ENCODE peak calls at places on chromosomes 12 and 14, in ten cellular contexts. One of them, this sample, is unnamed.

GRCh38 chr14:25111061-25111601 is 61.2 kb upstream of the STXBP6 start:
- DNase-seq in heart right ventricle: no peak
- DNase-seq in fibroblast of pulmonary artery: peak
- DNase-seq in tibial nerve: peak
- DNase-seq in AG10803: peak
- DNase-seq in astrocyte of the spinal cord: peak
- DNase-seq in CD8-positive, alpha-beta T cell: no peak
- DNase-seq in astrocyte: peak
- DNase-seq in lower lobe of right lung: no peak
- DNase-seq in WTC11: no peak
- DNase-seq in this sample: no peak

GRCh38 chr14:105494606-105494929 is 3.5 kb downstream of the TEDC1 start:
- DNase-seq in heart right ventricle: no peak
- DNase-seq in fibroblast of pulmonary artery: no peak
- DNase-seq in tibial nerve: no peak
- DNase-seq in AG10803: no peak
- DNase-seq in astrocyte of the spinal cord: no peak
- DNase-seq in CD8-positive, alpha-beta T cell: no peak
- DNase-seq in astrocyte: no peak
- DNase-seq in lower lobe of right lung: peak
- DNase-seq in WTC11: no peak
- DNase-seq in this sample: peak

GRCh38 chr12:52086366-52086765 is 6.9 kb downstream of the SMIM41 start:
- DNase-seq in heart right ventricle: no peak
- DNase-seq in fibroblast of pulmonary artery: no peak
- DNase-seq in tibial nerve: no peak
- DNase-seq in AG10803: peak
- DNase-seq in astrocyte of the spinal cord: no peak
- DNase-seq in CD8-positive, alpha-beta T cell: no peak
- DNase-seq in astrocyte: no peak
- DNase-seq in lower lobe of right lung: no peak
- DNase-seq in WTC11: no peak
- DNase-seq in this sample: no peak

GRCh38 chr12:27387473-27387872 is 54.8 kb downstream of the BMAL2 start:
- DNase-seq in heart right ventricle: no peak
- DNase-seq in fibroblast of pulmonary artery: no peak
- DNase-seq in tibial nerve: no peak
- DNase-seq in AG10803: no peak
- DNase-seq in astrocyte of the spinal cord: no peak
- DNase-seq in CD8-positive, alpha-beta T cell: no peak
- DNase-seq in astrocyte: no peak
- DNase-seq in lower lobe of right lung: no peak
- DNase-seq in WTC11: no peak
- DNase-seq in this sample: no peak

GRCh38 chr12:43277630-43278267 is 274.3 kb downstream of the ADAMTS20 start:
- DNase-seq in heart right ventricle: no peak
- DNase-seq in fibroblast of pulmonary artery: peak
- DNase-seq in tibial nerve: no peak
- DNase-seq in AG10803: no peak
- DNase-seq in astrocyte of the spinal cord: peak
- DNase-seq in CD8-positive, alpha-beta T cell: no peak
- DNase-seq in astrocyte: peak
- DNase-seq in lower lobe of right lung: no peak
- DNase-seq in WTC11: no peak
- DNase-seq in this sample: no peak

GRCh38 chr12:87690236-87690810 is 338.9 kb downstream of the C12orf50 start:
- DNase-seq in heart right ventricle: no peak
- DNase-seq in fibroblast of pulmonary artery: no peak
- DNase-seq in tibial nerve: no peak
- DNase-seq in AG10803: no peak
- DNase-seq in astrocyte of the spinal cord: no peak
- DNase-seq in CD8-positive, alpha-beta T cell: no peak
- DNase-seq in astrocyte: peak
- DNase-seq in lower lobe of right lung: no peak
- DNase-seq in WTC11: no peak
- DNase-seq in this sample: no peak

GRCh38 chr12:19988457-19988856 is 379.9 kb upstream of the PDE3A start:
- DNase-seq in heart right ventricle: no peak
- DNase-seq in fibroblast of pulmonary artery: peak
- DNase-seq in tibial nerve: peak
- DNase-seq in AG10803: peak
- DNase-seq in astrocyte of the spinal cord: peak
- DNase-seq in CD8-positive, alpha-beta T cell: no peak
- DNase-seq in astrocyte: peak
- DNase-seq in lower lobe of right lung: no peak
- DNase-seq in WTC11: no peak
- DNase-seq in this sample: no peak

GRCh38 chr14:70642313-70643235 is 858 bp downstream of the TTC9 start:
- DNase-seq in heart right ventricle: no peak
- DNase-seq in fibroblast of pulmonary artery: no peak
- DNase-seq in tibial nerve: no peak
- DNase-seq in AG10803: no peak
- DNase-seq in astrocyte of the spinal cord: no peak
- DNase-seq in CD8-positive, alpha-beta T cell: peak
- DNase-seq in astrocyte: no peak
- DNase-seq in lower lobe of right lung: no peak
- DNase-seq in WTC11: peak
- DNase-seq in this sample: no peak

GRCh38 chr14:93693914-93694313 is 94.4 kb downstream of the PRIMA1 start:
- DNase-seq in heart right ventricle: no peak
- DNase-seq in fibroblast of pulmonary artery: no peak
- DNase-seq in tibial nerve: no peak
- DNase-seq in AG10803: no peak
- DNase-seq in astrocyte of the spinal cord: no peak
- DNase-seq in CD8-positive, alpha-beta T cell: no peak
- DNase-seq in astrocyte: no peak
- DNase-seq in lower lobe of right lung: no peak
- DNase-seq in WTC11: no peak
- DNase-seq in this sample: no peak

GRCh38 chr14:85131523-85131922 is 398.4 kb upstream of the FLRT2 start:
- DNase-seq in heart right ventricle: no peak
- DNase-seq in fibroblast of pulmonary artery: no peak
- DNase-seq in tibial nerve: no peak
- DNase-seq in AG10803: no peak
- DNase-seq in astrocyte of the spinal cord: no peak
- DNase-seq in CD8-positive, alpha-beta T cell: no peak
- DNase-seq in astrocyte: no peak
- DNase-seq in lower lobe of right lung: no peak
- DNase-seq in WTC11: peak
- DNase-seq in this sample: no peak

GRCh38 chr14:44490966-44491365 is 16.1 kb downstream of the FSCB start:
- DNase-seq in heart right ventricle: no peak
- DNase-seq in fibroblast of pulmonary artery: no peak
- DNase-seq in tibial nerve: no peak
- DNase-seq in AG10803: no peak
- DNase-seq in astrocyte of the spinal cord: no peak
- DNase-seq in CD8-positive, alpha-beta T cell: no peak
- DNase-seq in astrocyte: no peak
- DNase-seq in lower lobe of right lung: no peak
- DNase-seq in WTC11: no peak
- DNase-seq in this sample: no peak

GRCh38 chr12:102757154-102757873 is 159.7 kb downstream of the PAH start:
- DNase-seq in heart right ventricle: peak
- DNase-seq in fibroblast of pulmonary artery: no peak
- DNase-seq in tibial nerve: peak
- DNase-seq in AG10803: peak
- DNase-seq in astrocyte of the spinal cord: no peak
- DNase-seq in CD8-positive, alpha-beta T cell: no peak
- DNase-seq in astrocyte: no peak
- DNase-seq in lower lobe of right lung: no peak
- DNase-seq in WTC11: no peak
- DNase-seq in this sample: no peak

GRCh38 chr12:80187660-80188090 is 88.3 kb downstream of the OTOGL start:
- DNase-seq in heart right ventricle: peak
- DNase-seq in fibroblast of pulmonary artery: peak
- DNase-seq in tibial nerve: no peak
- DNase-seq in AG10803: peak
- DNase-seq in astrocyte of the spinal cord: peak
- DNase-seq in CD8-positive, alpha-beta T cell: no peak
- DNase-seq in astrocyte: peak
- DNase-seq in lower lobe of right lung: no peak
- DNase-seq in WTC11: no peak
- DNase-seq in this sample: no peak

GRCh38 chr12:56836800-56837663 is 73.9 kb downstream of the HSD17B6 start:
- DNase-seq in heart right ventricle: no peak
- DNase-seq in fibroblast of pulmonary artery: peak
- DNase-seq in tibial nerve: no peak
- DNase-seq in AG10803: peak
- DNase-seq in astrocyte of the spinal cord: peak
- DNase-seq in CD8-positive, alpha-beta T cell: peak
- DNase-seq in astrocyte: peak
- DNase-seq in lower lobe of right lung: no peak
- DNase-seq in WTC11: no peak
- DNase-seq in this sample: peak

GRCh38 chr12:56838602-56839488 is 75.7 kb downstream of the HSD17B6 start:
- DNase-seq in heart right ventricle: no peak
- DNase-seq in fibroblast of pulmonary artery: no peak
- DNase-seq in tibial nerve: no peak
- DNase-seq in AG10803: no peak
- DNase-seq in astrocyte of the spinal cord: peak
- DNase-seq in CD8-positive, alpha-beta T cell: no peak
- DNase-seq in astrocyte: peak
- DNase-seq in lower lobe of right lung: no peak
- DNase-seq in WTC11: no peak
- DNase-seq in this sample: no peak

GRCh38 chr12:56836317-56836716 is 73.2 kb downstream of the HSD17B6 start:
- DNase-seq in heart right ventricle: no peak
- DNase-seq in fibroblast of pulmonary artery: peak
- DNase-seq in tibial nerve: no peak
- DNase-seq in AG10803: peak
- DNase-seq in astrocyte of the spinal cord: peak
- DNase-seq in CD8-positive, alpha-beta T cell: no peak
- DNase-seq in astrocyte: peak
- DNase-seq in lower lobe of right lung: peak
- DNase-seq in WTC11: no peak
- DNase-seq in this sample: no peak

GRCh38 chr12:56840922-56841321 is 77.8 kb downstream of the HSD17B6 start:
- DNase-seq in heart right ventricle: no peak
- DNase-seq in fibroblast of pulmonary artery: no peak
- DNase-seq in tibial nerve: no peak
- DNase-seq in AG10803: peak
- DNase-seq in astrocyte of the spinal cord: peak
- DNase-seq in CD8-positive, alpha-beta T cell: no peak
- DNase-seq in astrocyte: peak
- DNase-seq in lower lobe of right lung: no peak
- DNase-seq in WTC11: no peak
- DNase-seq in this sample: no peak

DNA sequence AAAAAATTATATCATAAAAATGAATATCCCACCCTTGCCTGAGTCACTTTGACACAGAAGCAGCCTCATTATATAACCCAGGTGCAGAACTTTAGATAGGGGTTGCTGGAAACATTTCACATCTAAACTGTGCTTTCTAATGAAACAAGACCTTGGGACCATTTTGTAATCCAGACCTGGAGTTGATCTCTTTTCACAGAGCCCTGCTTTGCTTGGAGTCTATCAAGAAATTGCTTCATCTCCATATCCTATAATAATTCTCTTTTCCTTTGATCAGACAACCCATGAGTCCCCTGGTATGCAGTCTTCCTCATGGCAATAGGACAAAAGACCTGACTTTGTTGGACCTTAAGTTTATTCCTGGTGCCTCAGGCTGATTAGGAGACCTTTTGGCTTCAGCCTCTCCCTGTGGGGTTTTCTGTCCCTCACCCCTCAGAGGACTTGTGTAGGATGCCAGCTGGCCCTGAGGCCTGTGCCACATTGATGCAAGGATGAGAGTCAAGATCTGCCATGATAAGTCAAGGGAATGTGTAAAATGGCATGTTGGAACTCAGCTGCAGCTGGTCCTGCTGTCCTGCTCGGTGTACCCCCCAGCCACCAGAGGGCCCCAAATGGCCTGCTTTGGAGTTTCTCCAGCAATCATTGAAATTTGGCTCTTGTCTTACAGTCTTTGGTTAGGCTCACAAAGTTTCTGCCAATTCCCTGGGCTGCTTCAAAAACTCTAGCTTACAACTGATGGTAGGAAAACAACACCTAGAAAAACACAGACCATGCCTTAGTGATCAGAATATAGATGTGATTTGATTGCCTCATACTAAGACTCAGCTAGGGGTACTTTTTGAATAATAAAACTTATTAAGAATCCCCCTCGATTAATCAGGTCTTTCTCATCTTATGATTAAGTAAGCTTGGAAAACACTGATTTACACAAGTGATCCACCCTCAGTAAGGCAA is 76.6 kb downstream of the HSD17B6 start:
- DNase-seq in heart right ventricle: peak
- DNase-seq in fibroblast of pulmonary artery: peak
- DNase-seq in tibial nerve: peak
- DNase-seq in AG10803: peak
- DNase-seq in astrocyte of the spinal cord: peak
- DNase-seq in CD8-positive, alpha-beta T cell: no peak
- DNase-seq in astrocyte: peak
- DNase-seq in lower lobe of right lung: peak
- DNase-seq in WTC11: peak
- DNase-seq in this sample: no peak
- TF ChIP-seq CTCF in heart right ventricle: peak
- TF ChIP-seq CTCF in fibroblast of pulmonary artery: peak
- TF ChIP-seq CTCF in tibial nerve: no peak
- TF ChIP-seq CTCF in AG10803: peak
- TF ChIP-seq CTCF in astrocyte of the spinal cord: peak
- TF ChIP-seq CTCF in CD8-positive, alpha-beta T cell: no peak
- TF ChIP-seq CTCF in astrocyte: peak
- TF ChIP-seq CTCF in lower lobe of right lung: peak
- TF ChIP-seq CTCF in WTC11: peak
- TF ChIP-seq CTCF in this sample: peak

GRCh38 chr12:125249066-125249824 is 184.0 kb downstream of the AACS start:
- DNase-seq in heart right ventricle: no peak
- DNase-seq in fibroblast of pulmonary artery: no peak
- DNase-seq in tibial nerve: no peak
- DNase-seq in AG10803: no peak
- DNase-seq in astrocyte of the spinal cord: no peak
- DNase-seq in CD8-positive, alpha-beta T cell: no peak
- DNase-seq in astrocyte: no peak
- DNase-seq in lower lobe of right lung: no peak
- DNase-seq in WTC11: no peak
- DNase-seq in this sample: no peak
- TF ChIP-seq CTCF in heart right ventricle: no peak
- TF ChIP-seq CTCF in fibroblast of pulmonary artery: no peak
- TF ChIP-seq CTCF in tibial nerve: no peak
- TF ChIP-seq CTCF in AG10803: no peak
- TF ChIP-seq CTCF in astrocyte of the spinal cord: no peak
- TF ChIP-seq CTCF in CD8-positive, alpha-beta T cell: no peak
- TF ChIP-seq CTCF in astrocyte: no peak
- TF ChIP-seq CTCF in lower lobe of right lung: no peak
- TF ChIP-seq CTCF in WTC11: no peak
- TF ChIP-seq CTCF in this sample: no peak

GRCh38 chr12:76055393-76055792 is 23.8 kb upstream of the PHLDA1 start:
- DNase-seq in heart right ventricle: no peak
- DNase-seq in fibroblast of pulmonary artery: no peak
- DNase-seq in tibial nerve: no peak
- DNase-seq in AG10803: no peak
- DNase-seq in astrocyte of the spinal cord: no peak
- DNase-seq in CD8-positive, alpha-beta T cell: no peak
- DNase-seq in astrocyte: no peak
- DNase-seq in lower lobe of right lung: no peak
- DNase-seq in WTC11: no peak
- DNase-seq in this sample: no peak
- TF ChIP-seq CTCF in heart right ventricle: no peak
- TF ChIP-seq CTCF in fibroblast of pulmonary artery: no peak
- TF ChIP-seq CTCF in tibial nerve: no peak
- TF ChIP-seq CTCF in AG10803: no peak
- TF ChIP-seq CTCF in astrocyte of the spinal cord: no peak
- TF ChIP-seq CTCF in CD8-positive, alpha-beta T cell: no peak
- TF ChIP-seq CTCF in astrocyte: no peak
- TF ChIP-seq CTCF in lower lobe of right lung: no peak
- TF ChIP-seq CTCF in WTC11: no peak
- TF ChIP-seq CTCF in this sample: no peak

GRCh38 chr14:100238419-100239199 is at the start of gene YY1:
- DNase-seq in heart right ventricle: peak
- DNase-seq in fibroblast of pulmonary artery: peak
- DNase-seq in tibial nerve: peak
- DNase-seq in AG10803: peak
- DNase-seq in astrocyte of the spinal cord: peak
- DNase-seq in CD8-positive, alpha-beta T cell: peak
- DNase-seq in astrocyte: peak
- DNase-seq in lower lobe of right lung: peak
- DNase-seq in WTC11: peak
- DNase-seq in this sample: peak
- TF ChIP-seq CTCF in heart right ventricle: no peak
- TF ChIP-seq CTCF in fibroblast of pulmonary artery: no peak
- TF ChIP-seq CTCF in tibial nerve: no peak
- TF ChIP-seq CTCF in AG10803: no peak
- TF ChIP-seq CTCF in astrocyte of the spinal cord: no peak
- TF ChIP-seq CTCF in CD8-positive, alpha-beta T cell: no peak
- TF ChIP-seq CTCF in astrocyte: no peak
- TF ChIP-seq CTCF in lower lobe of right lung: no peak
- TF ChIP-seq CTCF in WTC11: no peak
- TF ChIP-seq CTCF in this sample: no peak